ENCODE peak calls at places on chromosomes 1 and 21, in four cellular contexts. J, B, G and D are unnamed samples.
A peak's percentile ranks its signal among the peaks of the same experiment; 100 is the strongest.

GRCh38 chr1:23743287-23744052 is at the start of gene ELOA:
- DNase-seq in J (peak; percentile 62), B (peak; percentile 64), G (peak; percentile 78), D (no peak)

GRCh38 chr1:150567341-150567716 is 12.1 kb downstream of the MCL1 start:
- DNase-seq in G (no peak), J (no peak), B (no peak), D (no peak)

GRCh38 chr21:41923641-41924342 is 30.0 kb downstream of the C2CD2 start:
- DNase-seq in B (no peak), G (no peak), J (no peak), D (no peak)

GRCh38 chr1:247273013-247273412 is 17.1 kb downstream of the VN1R5 start:
- DNase-seq in G (no peak), J (no peak), B (no peak), D (no peak)

GRCh38 chr1:231550448-231550781 is 21.9 kb downstream of the TSNAX start:
- DNase-seq in B (no peak), J (no peak), G (no peak), D (no peak)

GRCh38 chr1:244757091-244757939 is 78.1 kb upstream of the COX20 start:
- DNase-seq in J (no peak), G (no peak), B (no peak), D (no peak)

GRCh38 chr1:178986204-178986603 is 39.5 kb upstream of the FAM20B start:
- DNase-seq in B (no peak), J (no peak), G (no peak), D (no peak)

GRCh38 chr1:60745444-60745843 is 336.9 kb upstream of the NFIA start:
- DNase-seq in J (no peak), G (no peak), B (no peak), D (no peak)

GRCh38 chr21:17414766-17415165 is 98.1 kb upstream of the CXADR start:
- DNase-seq in J (no peak), B (no peak), G (no peak), D (no peak)

GRCh38 chr1:90045853-90046563 is 51.1 kb downstream of the ZNF326 start:
- DNase-seq in J (no peak), G (peak; percentile 12), B (peak; percentile 5), D (peak; percentile 7)

GRCh38 chr1:1754051-1754815 is 24.0 kb downstream of the NADK start:
- DNase-seq in J (no peak), B (no peak), G (no peak), D (no peak)

GRCh38 chr1:173666646-173667045 is 3.0 kb downstream of the ANKRD45 start:
- DNase-seq in B (no peak), G (no peak), J (no peak), D (no peak)

GRCh38 chr1:231059566-231060193 is 19.6 kb upstream of the FAM89A start:
- DNase-seq in J (no peak), G (no peak), B (no peak), D (no peak)

GRCh38 chr1:8597455-8597854 is 220.0 kb downstream of the RERE start:
- DNase-seq in J (no peak), G (no peak), B (no peak), D (no peak)